ENCODE peak calls at places on chromosomes 12 and 14, in eight cellular contexts. Y is sciatic nerve; T is Daoy; O is psoas muscle; P is hypothalamus; I is NCI-H2081; E is CD8-positive, alpha-beta memory T cell; N is GM10248. W is an unnamed sample.

GRCh38 chr12:47082963-47083621 is 3.3 kb upstream of the AMIGO2 start:
- DNase-seq in E (no peak), I (peak), T (peak), O (no peak), Y (no peak), N (no peak), P (no peak), W (no peak)

GRCh38 chr12:754871-755562 is 2.6 kb downstream of the WNK1 start:
- DNase-seq in O (no peak), T (peak), E (peak), I (peak), N (peak), P (peak), Y (no peak), W (peak)

GRCh38 chr12:116102019-116102418 is 175.5 kb downstream of the MED13L start:
- DNase-seq in I (no peak), O (no peak), T (no peak), P (no peak), Y (no peak), E (no peak), N (no peak), W (no peak)

GRCh38 chr12:116274552-116275375 is 2.7 kb downstream of the MED13L start:
- DNase-seq in I (no peak), T (no peak), Y (no peak), O (no peak), N (no peak), E (no peak), P (no peak), W (no peak)

GRCh38 chr12:6363330-6364036 is 11.9 kb downstream of the SCNN1A start:
- DNase-seq in E (peak), I (no peak), T (peak), P (no peak), Y (peak), O (peak), N (peak), W (peak)

GRCh38 chr14:96105921-96106441 is 66.8 kb downstream of the C14orf132 start:
- DNase-seq in O (no peak), E (no peak), I (no peak), P (no peak), T (peak), Y (peak), N (no peak), W (no peak)

GRCh38 chr12:128570191-128571065 is 253.3 kb downstream of the SLC15A4 start:
- DNase-seq in Y (no peak), O (no peak), P (no peak), I (no peak), N (no peak), E (peak), T (no peak), W (no peak)

GRCh38 chr14:69328317-69328716 is 68.4 kb downstream of the GALNT16 start:
- DNase-seq in P (no peak), N (no peak), E (no peak), O (no peak), I (no peak), Y (peak), T (no peak), W (no peak)

GRCh38 chr12:73225941-73226340 is 953.8 kb downstream of the TRHDE start:
- DNase-seq in T (no peak), P (no peak), I (no peak), Y (no peak), E (no peak), O (no peak), N (no peak), W (no peak)

GRCh38 chr14:54593860-54594259 is 26.9 kb downstream of the SAMD4A start:
- DNase-seq in I (no peak), N (no peak), O (no peak), Y (no peak), E (no peak), T (peak), P (no peak), W (no peak)

GRCh38 chr14:65373671-65374039 is 38.9 kb upstream of the FUT8 start:
- DNase-seq in I (no peak), P (peak), T (no peak), N (no peak), O (peak), E (no peak), Y (no peak), W (no peak)

GRCh38 chr14:101820283-101820798 is 58.8 kb downstream of the PPP2R5C start:
- DNase-seq in T (no peak), E (peak), Y (no peak), O (no peak), N (peak), I (no peak), P (no peak), W (peak)

GRCh38 chr12:105783983-105784947 is 354.5 kb downstream of the NUAK1 start:
- DNase-seq in P (no peak), I (no peak), N (peak), O (no peak), Y (no peak), T (peak), E (no peak), W (no peak)

GRCh38 chr12:52277486-52278245 is 3.2 kb downstream of the KRT86 start:
- DNase-seq in E (no peak), Y (no peak), P (no peak), T (no peak), O (no peak), I (no peak), N (no peak), W (no peak)

GRCh38 chr12:119354187-119354586 is 19.7 kb downstream of the CCDC60 start:
- DNase-seq in O (no peak), Y (no peak), N (no peak), I (peak), P (no peak), T (no peak), E (no peak), W (no peak)

GRCh38 chr14:65926935-65927700 is 514.6 kb downstream of the FUT8 start:
- DNase-seq in O (no peak), E (no peak), N (no peak), T (no peak), P (no peak), Y (no peak), I (no peak), W (peak)

GRCh38 chr12:78375461-78375860 is 489.1 kb upstream of the SYT1 start:
- DNase-seq in T (no peak), P (no peak), I (no peak), O (no peak), Y (no peak), N (no peak), E (no peak), W (no peak)

GRCh38 chr14:104360522-104360921 is 219.0 kb upstream of the C14orf180 start:
- DNase-seq in P (no peak), O (no peak), T (no peak), I (no peak), N (no peak), E (no peak), Y (no peak), W (no peak)

GRCh38 chr12:27680638-27681037 is 15.6 kb upstream of the REP15 start:
- DNase-seq in Y (no peak), O (no peak), E (no peak), P (no peak), I (no peak), N (no peak), T (no peak), W (no peak)

GRCh38 chr14:68408680-68409079 is 384.2 kb downstream of the ZFP36L1 start:
- DNase-seq in N (no peak), T (peak), Y (no peak), I (no peak), O (no peak), E (peak), P (no peak), W (peak)

GRCh38 chr12:121107681-121108080 is 25.0 kb upstream of the P2RX7 start:
- DNase-seq in E (no peak), I (no peak), T (peak), O (no peak), Y (no peak), P (no peak), N (no peak), W (no peak)

GRCh38 chr12:76909290-76909689 is 30.5 kb upstream of the CSRP2 start:
- DNase-seq in E (no peak), P (no peak), T (no peak), I (peak), N (no peak), Y (no peak), O (no peak), W (no peak)

GRCh38 chr12:30428098-30428497 is 267.6 kb downstream of the IPO8 start:
- DNase-seq in O (no peak), P (no peak), N (no peak), E (no peak), I (no peak), Y (no peak), T (no peak), W (no peak)